ENCODE peak calls at places on chromosomes 12 and 14, in ten cellular contexts. C is A549, M is ovary, G is AG09319, Q is fibroblast of pulmonary artery, B is WTC11, A is endodermal cell, K is stomach, R is AG10803, E is adrenal gland. F is an unnamed sample.

GRCh38 chr12:29552324-29552927 is 54.9 kb upstream of the OVCH1 start:
- DNase-seq in Q (peak), K (peak), M (peak), C (peak), E (peak), G (no peak), R (peak), B (peak), A (peak), F (no peak)

GRCh38 chr12:89472508-89472907 is 52.1 kb downstream of the GALNT4 start:
- DNase-seq in B (no peak), E (no peak), K (no peak), A (no peak), M (no peak), C (no peak), Q (peak), G (no peak), R (peak), F (no peak)

GRCh38 chr12:115886666-115887065 is 390.8 kb downstream of the MED13L start:
- DNase-seq in A (no peak), K (no peak), R (no peak), C (no peak), G (no peak), E (no peak), B (no peak), M (no peak), Q (no peak), F (no peak)

GRCh38 chr14:96090441-96091148 is 51.4 kb downstream of the C14orf132 start:
- DNase-seq in A (no peak), G (no peak), B (no peak), C (no peak), E (peak), R (peak), K (no peak), M (peak), Q (peak), F (no peak)

GRCh38 chr14:67487937-67488893 is at the start of gene TMEM229B:
- DNase-seq in G (no peak), E (peak), C (no peak), M (no peak), K (peak), A (no peak), Q (no peak), R (no peak), B (no peak), F (peak)

GRCh38 chr12:104218935-104219334 is 3.4 kb downstream of the TXNRD1 start:
- DNase-seq in C (no peak), Q (peak), B (no peak), A (no peak), K (no peak), E (no peak), M (no peak), G (no peak), R (peak), F (no peak)

GRCh38 chr14:31159682-31160296 is 47.8 kb downstream of the HECTD1 start:
- DNase-seq in M (peak), Q (no peak), A (no peak), G (no peak), E (peak), R (peak), K (no peak), B (no peak), C (peak), F (no peak)

GRCh38 chr14:51331651-51332367 is 91.8 kb downstream of the TMX1 start:
- DNase-seq in E (peak), C (no peak), R (no peak), A (no peak), B (no peak), K (no peak), Q (no peak), G (no peak), M (no peak), F (no peak)

GRCh38 chr12:123401753-123402683 is 18.1 kb downstream of the KMT5A start:
- DNase-seq in K (no peak), C (no peak), B (peak), A (peak), G (no peak), M (no peak), Q (no peak), R (no peak), E (no peak), F (no peak)

GRCh38 chr12:74689071-74689655 is 151.5 kb downstream of the ATXN7L3B start:
- DNase-seq in M (no peak), A (no peak), R (peak), K (no peak), E (no peak), G (peak), B (no peak), Q (peak), C (peak), F (no peak)

GRCh38 chr12:213527-213932 is 427 bp downstream of the SLC6A12 start:
- DNase-seq in Q (no peak), C (no peak), E (no peak), A (no peak), R (no peak), K (no peak), M (no peak), G (no peak), B (no peak), F (no peak)

GRCh38 chr14:64654931-64655330 is 49.3 kb upstream of the PLEKHG3 start:
- DNase-seq in A (no peak), Q (no peak), G (no peak), B (no peak), C (no peak), E (no peak), K (no peak), R (peak), M (no peak), F (no peak)

GRCh38 chr14:78848234-78848820 is 678.2 kb downstream of the NRXN3 start:
- DNase-seq in K (peak), B (peak), C (peak), A (peak), M (no peak), Q (peak), E (peak), R (peak), G (no peak), F (no peak)

GRCh38 chr12:5099136-5099535 is 55.5 kb downstream of the KCNA5 start:
- DNase-seq in K (no peak), R (no peak), Q (no peak), M (no peak), C (no peak), E (no peak), B (no peak), G (no peak), A (no peak), F (no peak)
- TF ChIP-seq CTCF in K (no peak), R (no peak), Q (no peak), M (no peak), C (no peak), E (no peak), B (no peak), G (no peak), A (no peak), F (no peak)

DNA sequence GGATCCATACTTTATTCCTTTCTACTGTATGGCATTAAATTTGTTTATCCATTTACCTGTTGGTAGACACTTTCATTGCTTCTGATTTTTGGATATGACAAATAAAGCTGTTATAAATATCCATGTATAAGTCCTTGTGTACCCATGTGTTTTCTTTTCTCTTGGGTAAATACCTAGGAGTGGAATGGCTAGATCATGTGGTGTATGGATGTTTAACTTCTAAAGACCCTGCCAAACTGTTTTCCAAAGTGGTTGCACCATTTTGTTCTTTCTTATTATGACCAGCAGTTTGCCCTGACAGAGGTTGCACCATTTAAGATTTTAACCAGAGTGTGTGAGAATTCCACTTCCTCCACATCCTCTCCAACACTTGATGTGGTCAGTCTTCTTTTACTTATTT is 6.0 kb upstream of the DAZAP2 start:
- DNase-seq in R (no peak), G (no peak), K (no peak), A (no peak), C (no peak), E (no peak), M (no peak), Q (no peak), B (no peak), F (no peak)
- TF ChIP-seq CTCF in R (no peak), G (no peak), K (no peak), A (no peak), C (no peak), E (no peak), M (no peak), Q (no peak), B (no peak), F (no peak)

GRCh38 chr12:131327521-131328488 is 374.1 kb downstream of the ADGRD1 start:
- DNase-seq in M (no peak), Q (no peak), R (no peak), C (peak), B (peak), G (no peak), A (peak), E (no peak), K (no peak), F (no peak)
- TF ChIP-seq CTCF in M (no peak), Q (no peak), R (no peak), C (no peak), B (no peak), G (no peak), A (peak), E (no peak), K (no peak), F (no peak)

DNA sequence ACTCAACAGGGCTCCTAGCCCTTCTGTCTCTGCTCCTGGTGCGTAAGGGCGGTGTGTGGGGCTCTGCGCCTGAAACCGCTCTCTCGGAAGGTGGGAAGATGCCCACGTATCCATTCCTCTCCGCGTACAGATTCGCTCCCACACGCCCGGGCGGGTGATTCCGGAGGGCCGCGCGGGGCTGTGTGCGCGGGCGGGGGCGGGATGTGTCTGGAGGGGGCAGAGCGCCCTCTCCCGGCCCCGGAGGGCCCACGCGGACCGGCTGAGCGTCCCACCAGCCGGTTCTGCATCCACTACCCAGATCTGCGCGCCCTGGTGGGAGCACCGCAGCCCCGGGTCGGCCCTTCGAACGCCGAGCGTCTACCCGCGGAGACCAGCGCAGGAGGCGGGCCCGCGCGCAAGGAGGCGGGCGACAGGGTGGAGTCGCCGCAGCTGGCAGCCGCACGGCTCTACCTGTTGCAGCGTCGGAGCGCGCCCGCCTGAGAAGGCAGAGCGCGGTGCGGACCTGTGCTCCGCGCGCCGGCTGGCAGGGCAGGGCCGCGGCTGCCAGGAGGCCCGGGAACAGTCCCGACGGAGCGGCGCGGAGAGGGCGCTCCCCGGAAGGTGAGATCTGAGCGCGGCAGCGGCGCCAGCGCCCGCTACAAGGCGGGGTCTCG is 1.4 kb upstream of the KCNK13 start:
- DNase-seq in B (peak), R (peak), A (peak), E (peak), G (no peak), Q (peak), K (peak), C (peak), M (no peak), F (peak)
- TF ChIP-seq CTCF in B (peak), R (peak), A (peak), E (peak), G (peak), Q (peak), K (no peak), C (peak), M (peak), F (no peak)

GRCh38 chr14:33369041-33369440 is 430.4 kb downstream of the NPAS3 start:
- DNase-seq in C (no peak), M (no peak), Q (no peak), B (no peak), K (no peak), A (no peak), E (no peak), R (no peak), G (no peak), F (no peak)

GRCh38 chr14:33362934-33363333 is 424.3 kb downstream of the NPAS3 start:
- DNase-seq in M (no peak), A (peak), E (no peak), G (no peak), B (peak), K (no peak), R (no peak), Q (no peak), C (no peak), F (no peak)

GRCh38 chr14:33363687-33364086 is 425.0 kb downstream of the NPAS3 start:
- DNase-seq in M (no peak), B (no peak), Q (no peak), K (no peak), E (no peak), C (no peak), R (peak), A (no peak), G (no peak), F (no peak)

GRCh38 chr14:33359288-33359881 is 420.7 kb downstream of the NPAS3 start:
- DNase-seq in Q (no peak), G (no peak), K (no peak), R (no peak), E (no peak), C (no peak), M (no peak), B (no peak), A (no peak), F (no peak)

GRCh38 chr14:33364536-33364935 is 425.9 kb downstream of the NPAS3 start:
- DNase-seq in Q (no peak), B (no peak), K (no peak), C (no peak), G (no peak), R (no peak), E (no peak), A (peak), M (no peak), F (no peak)
- TF ChIP-seq CTCF in Q (no peak), B (no peak), K (no peak), C (no peak), G (no peak), R (no peak), E (no peak), A (no peak), M (no peak), F (no peak)

GRCh38 chr12:54725233-54725843 is 77.2 kb upstream of the DCD start:
- DNase-seq in A (peak), B (no peak), E (no peak), K (no peak), Q (peak), C (peak), R (peak), G (no peak), M (no peak), F (no peak)
- TF ChIP-seq CTCF in A (peak), B (no peak), E (no peak), K (no peak), Q (peak), C (peak), R (peak), G (peak), M (no peak), F (no peak)